ENCODE peak calls at places on chromosomes 16 and 17, in nine cellular contexts. H is kidney glomerular epithelial cell; Y is stimulated activated CD8-positive, alpha-beta memory T cell treated with anti-CD3 and anti-CD28 coated beads, Interleukin-7, amount 100 ng/mL, for 4 hours; W is iris pigment epithelial cell; L is SW480; C is dorsolateral prefrontal cortex; M is naive B cell; X is SK-N-SH; U is T-helper 9 cell. D is an unnamed sample.

GRCh38 chr16:83689385-83689831 is 118.4 kb upstream of the HSBP1 start:
- DNase-seq in H (peak), Y (no peak), W (peak), L (peak), C (no peak), M (no peak), X (no peak), U (no peak), D (no peak)

GRCh38 chr17:34584805-34585416 is 5.5 kb downstream of the TMEM132E start:
- DNase-seq in H (peak), Y (no peak), W (peak), L (peak), C (no peak), M (no peak), X (peak), U (no peak), D (no peak)

GRCh38 chr17:82941021-82942001 is 101.5 kb upstream of the ZNF750 start:
- DNase-seq in H (no peak), Y (no peak), W (no peak), L (no peak), C (no peak), M (no peak), X (no peak), U (no peak), D (no peak)

GRCh38 chr16:85142129-85142513 is 29.8 kb upstream of the CIBAR2 start:
- DNase-seq in H (no peak), Y (no peak), W (no peak), L (no peak), C (no peak), M (no peak), X (no peak), U (no peak), D (no peak)

GRCh38 chr17:34503804-34504203 is 75.6 kb upstream of the TMEM132E start:
- DNase-seq in H (no peak), Y (no peak), W (no peak), L (no peak), C (no peak), M (no peak), X (no peak), U (no peak), D (no peak)

GRCh38 chr17:4474093-4474492 is 24.6 kb upstream of the SPNS2 start:
- DNase-seq in H (no peak), Y (no peak), W (no peak), L (no peak), C (peak), M (no peak), X (no peak), U (no peak), D (no peak)

GRCh38 chr17:44350733-44351226 is 5.7 kb downstream of the GRN start:
- DNase-seq in H (peak), Y (peak), W (peak), L (no peak), C (peak), M (peak), X (peak), U (peak), D (peak)

GRCh38 chr16:88536971-88537751 is 33.0 kb upstream of the ZC3H18 start:
- DNase-seq in H (no peak), Y (no peak), W (no peak), L (no peak), C (no peak), M (no peak), X (peak), U (no peak), D (no peak)

GRCh38 chr17:69874220-69874670 is 200.8 kb upstream of the KCNJ16 start:
- DNase-seq in H (peak), Y (no peak), W (peak), L (no peak), C (no peak), M (no peak), X (no peak), U (no peak), D (no peak)

GRCh38 chr16:59878479-59878878 is 1144.4 kb upstream of the GOT2 start:
- DNase-seq in H (no peak), Y (no peak), W (peak), L (peak), C (no peak), M (no peak), X (no peak), U (no peak), D (no peak)

D was measured in anterior cingulate cortex.